ENCODE peak calls at places on chromosomes 1 and 21, in ten cellular contexts. U is activated T-cell treated with anti-CD3 and anti-CD28 coated beads, Interleukin-2, amount 50 U/mL, for 72 hours; R is erythroblast; C is nephron progenitor cell; M is T follicular helper cell; I is left colon; J is AG08395; T is naive thymus-derived CD4-positive, alpha-beta T cell; Y is NCI-H82; F is hypothalamus. L is an unnamed sample.

GRCh38 chr1:234975941-234976871 is 152.4 kb downstream of the TOMM20 start:
- DNase-seq in U (no peak), R (no peak), C (no peak), M (no peak), I (peak), J (no peak), T (no peak), Y (no peak), F (no peak), L (no peak)

GRCh38 chr1:16717174-16718108 is 22.9 kb upstream of the RNU1-4 start:
- DNase-seq in U (no peak), R (no peak), C (peak), M (no peak), I (no peak), J (no peak), T (no peak), Y (no peak), F (peak), L (no peak)

GRCh38 chr1:8848663-8849386 is 29.7 kb downstream of the ENO1 start:
- DNase-seq in U (peak), R (peak), C (peak), M (peak), I (peak), J (peak), T (peak), Y (peak), F (peak), L (peak)

GRCh38 chr1:51070640-51071039 is 31.4 kb upstream of the C1orf185 start:
- DNase-seq in U (no peak), R (no peak), C (no peak), M (no peak), I (no peak), J (peak), T (no peak), Y (no peak), F (no peak), L (peak)

GRCh38 chr1:99674115-99674514 is 28.2 kb downstream of the PALMD start:
- DNase-seq in U (no peak), R (no peak), C (no peak), M (no peak), I (no peak), J (no peak), T (no peak), Y (no peak), F (no peak), L (no peak)

GRCh38 chr1:97441966-97442365 is 478.9 kb downstream of the DPYD start:
- DNase-seq in U (no peak), R (no peak), C (no peak), M (no peak), I (no peak), J (no peak), T (no peak), Y (no peak), F (no peak), L (no peak)

GRCh38 chr1:111736548-111737215 is 2.5 kb downstream of the INKA2 start:
- DNase-seq in U (no peak), R (no peak), C (no peak), M (no peak), I (no peak), J (no peak), T (peak), Y (peak), F (peak), L (no peak)

GRCh38 chr1:180168786-180169640 is 14.3 kb downstream of the QSOX1 start:
- DNase-seq in U (peak), R (peak), C (peak), M (peak), I (peak), J (peak), T (no peak), Y (peak), F (no peak), L (peak)

GRCh38 chr1:9426291-9426711 is 113.0 kb upstream of the SLC25A33 start:
- DNase-seq in U (peak), R (no peak), C (no peak), M (peak), I (peak), J (no peak), T (peak), Y (peak), F (no peak), L (no peak)

GRCh38 chr1:68346192-68346808 is 103.5 kb downstream of the RPE65 start:
- DNase-seq in U (no peak), R (peak), C (no peak), M (no peak), I (no peak), J (peak), T (no peak), Y (peak), F (peak), L (peak)

GRCh38 chr1:40592107-40592773 is 60.8 kb downstream of the ZNF684 start:
- DNase-seq in U (no peak), R (peak), C (no peak), M (no peak), I (no peak), J (no peak), T (no peak), Y (peak), F (peak), L (peak)

GRCh38 chr1:206649261-206649660 is 13.9 kb downstream of the DYRK3 start:
- DNase-seq in U (no peak), R (no peak), C (no peak), M (no peak), I (no peak), J (no peak), T (no peak), Y (peak), F (no peak), L (no peak)

GRCh38 chr1:32447469-32448185 is 17.2 kb upstream of the ZBTB8B start:
- DNase-seq in U (no peak), R (no peak), C (peak), M (no peak), I (no peak), J (no peak), T (no peak), Y (peak), F (no peak), L (peak)

GRCh38 chr1:16019580-16020277 is 1.9 kb upstream of the HSPB7 start:
- DNase-seq in U (no peak), R (no peak), C (no peak), M (no peak), I (no peak), J (peak), T (no peak), Y (no peak), F (no peak), L (peak)

GRCh38 chr1:17229379-17229778 is 19.5 kb upstream of the PADI3 start:
- DNase-seq in U (no peak), R (no peak), C (no peak), M (no peak), I (peak), J (no peak), T (no peak), Y (no peak), F (no peak), L (no peak)

GRCh38 chr1:183770816-183771128 is 34.1 kb upstream of the RGL1 start:
- DNase-seq in U (no peak), R (no peak), C (no peak), M (no peak), I (no peak), J (no peak), T (no peak), Y (no peak), F (no peak), L (no peak)

GRCh38 chr1:100152271-100152670 is 19.3 kb downstream of the TRMT13 start:
- DNase-seq in U (no peak), R (no peak), C (no peak), M (no peak), I (no peak), J (no peak), T (no peak), Y (no peak), F (no peak), L (no peak)

GRCh38 chr21:33936221-33937038 is 20.8 kb upstream of the ATP5PO start:
- DNase-seq in U (no peak), R (no peak), C (no peak), M (peak), I (no peak), J (no peak), T (no peak), Y (no peak), F (no peak), L (peak)

GRCh38 chr1:100539836-100540536 is 2.0 kb downstream of the GPR88 start:
- DNase-seq in U (peak), R (peak), C (peak), M (no peak), I (no peak), J (peak), T (peak), Y (peak), F (no peak), L (no peak)

GRCh38 chr1:97913506-97913905 is 7.3 kb downstream of the DPYD start:
- DNase-seq in U (no peak), R (no peak), C (no peak), M (no peak), I (no peak), J (no peak), T (no peak), Y (no peak), F (no peak), L (no peak)

GRCh38 chr1:200337410-200337809 is 72.4 kb downstream of the ZNF281 start:
- DNase-seq in U (no peak), R (no peak), C (no peak), M (no peak), I (no peak), J (no peak), T (no peak), Y (no peak), F (no peak), L (no peak)

GRCh38 chr1:55716610-55717009 is 501.4 kb upstream of the USP24 start:
- DNase-seq in U (no peak), R (no peak), C (no peak), M (no peak), I (no peak), J (no peak), T (no peak), Y (no peak), F (no peak), L (no peak)

GRCh38 chr1:192053661-192054060 is 104.6 kb upstream of the RGS18 start:
- DNase-seq in U (no peak), R (no peak), C (no peak), M (no peak), I (no peak), J (no peak), T (no peak), Y (no peak), F (no peak), L (no peak)

GRCh38 chr1:8641317-8641997 is 176.0 kb downstream of the RERE start:
- DNase-seq in U (no peak), R (no peak), C (no peak), M (no peak), I (no peak), J (no peak), T (no peak), Y (peak), F (no peak), L (no peak)

GRCh38 chr1:34970829-34971228 is 14.3 kb downstream of the TMEM35B start:
- DNase-seq in U (no peak), R (no peak), C (no peak), M (no peak), I (no peak), J (no peak), T (no peak), Y (peak), F (no peak), L (no peak)

GRCh38 chr1:111203681-111204210 is 3.3 kb upstream of the DENND2D start:
- DNase-seq in U (peak), R (peak), C (peak), M (peak), I (peak), J (peak), T (peak), Y (peak), F (no peak), L (peak)

GRCh38 chr1:183633676-183634343 is 1.8 kb downstream of the ARPC5 start:
- DNase-seq in U (no peak), R (peak), C (no peak), M (no peak), I (no peak), J (peak), T (no peak), Y (peak), F (peak), L (peak)

GRCh38 chr1:115880981-115881672 is 40.2 kb upstream of the NHLH2 start:
- DNase-seq in U (no peak), R (no peak), C (no peak), M (no peak), I (no peak), J (no peak), T (no peak), Y (no peak), F (no peak), L (no peak)

GRCh38 chr1:161222175-161223019 is 1.0 kb downstream of the APOA2 start:
- DNase-seq in U (no peak), R (no peak), C (no peak), M (no peak), I (no peak), J (no peak), T (no peak), Y (no peak), F (no peak), L (no peak)

L was measured in GM03348.